ENCODE peak calls at places on chromosomes 12 and 14, in ten cellular contexts. One of them, this sample, is unnamed.

GRCh38 chr12:4030938-4031702 is 157.9 kb upstream of the PARP11 start:
- DNase-seq in WTC11: peak; percentile 91
- DNase-seq in progenitor cell of endocrine pancreas: peak; percentile 97
- DNase-seq in stimulated activated CD4-positive, alpha-beta T cell treated with anti-CD3 and anti-CD28 coated beads, Interleukin-2, amount 100 ng/mL, for 24 hours: peak; percentile 82
- DNase-seq in kidney tubule cell: peak; percentile 98
- DNase-seq in M059J: peak; percentile 95
- DNase-seq in choroid plexus epithelial cell: peak; percentile 99
- DNase-seq in 8988T: peak; percentile 92
- DNase-seq in NCI-H460: peak; percentile 77
- DNase-seq in spleen: peak; percentile 92
- DNase-seq in this sample: peak; percentile 99

GRCh38 chr14:23361320-23361719 is 3.7 kb downstream of the EFS start:
- DNase-seq in WTC11: no peak
- DNase-seq in progenitor cell of endocrine pancreas: no peak
- DNase-seq in stimulated activated CD4-positive, alpha-beta T cell treated with anti-CD3 and anti-CD28 coated beads, Interleukin-2, amount 100 ng/mL, for 24 hours: no peak
- DNase-seq in kidney tubule cell: peak; percentile 39
- DNase-seq in M059J: peak; percentile 30
- DNase-seq in choroid plexus epithelial cell: peak; percentile 42
- DNase-seq in 8988T: no peak
- DNase-seq in NCI-H460: no peak
- DNase-seq in spleen: no peak
- DNase-seq in this sample: peak; percentile 37

GRCh38 chr12:108508243-108508642 is 6.8 kb upstream of the FICD start:
- DNase-seq in WTC11: no peak
- DNase-seq in progenitor cell of endocrine pancreas: no peak
- DNase-seq in stimulated activated CD4-positive, alpha-beta T cell treated with anti-CD3 and anti-CD28 coated beads, Interleukin-2, amount 100 ng/mL, for 24 hours: no peak
- DNase-seq in kidney tubule cell: peak; percentile 91
- DNase-seq in M059J: peak; percentile 75
- DNase-seq in choroid plexus epithelial cell: no peak
- DNase-seq in 8988T: no peak
- DNase-seq in NCI-H460: no peak
- DNase-seq in spleen: no peak
- DNase-seq in this sample: peak; percentile 21

GRCh38 chr12:119780786-119781434 is 96.2 kb downstream of the CIT start:
- DNase-seq in WTC11: peak; percentile 37
- DNase-seq in progenitor cell of endocrine pancreas: peak; percentile 19
- DNase-seq in stimulated activated CD4-positive, alpha-beta T cell treated with anti-CD3 and anti-CD28 coated beads, Interleukin-2, amount 100 ng/mL, for 24 hours: peak; percentile 8
- DNase-seq in kidney tubule cell: peak; percentile 78
- DNase-seq in M059J: peak; percentile 41
- DNase-seq in choroid plexus epithelial cell: peak; percentile 69
- DNase-seq in 8988T: no peak
- DNase-seq in NCI-H460: peak; percentile 44
- DNase-seq in spleen: no peak
- DNase-seq in this sample: peak; percentile 61

GRCh38 chr12:1864456-1864855 is 44.1 kb downstream of the LRTM2 start:
- DNase-seq in WTC11: no peak
- DNase-seq in progenitor cell of endocrine pancreas: no peak
- DNase-seq in stimulated activated CD4-positive, alpha-beta T cell treated with anti-CD3 and anti-CD28 coated beads, Interleukin-2, amount 100 ng/mL, for 24 hours: no peak
- DNase-seq in kidney tubule cell: no peak
- DNase-seq in M059J: no peak
- DNase-seq in choroid plexus epithelial cell: no peak
- DNase-seq in 8988T: no peak
- DNase-seq in NCI-H460: no peak
- DNase-seq in spleen: no peak
- DNase-seq in this sample: no peak

GRCh38 chr12:111126331-111126730 is 206.0 kb upstream of the MYL2 start:
- DNase-seq in WTC11: no peak
- DNase-seq in progenitor cell of endocrine pancreas: no peak
- DNase-seq in stimulated activated CD4-positive, alpha-beta T cell treated with anti-CD3 and anti-CD28 coated beads, Interleukin-2, amount 100 ng/mL, for 24 hours: no peak
- DNase-seq in kidney tubule cell: no peak
- DNase-seq in M059J: no peak
- DNase-seq in choroid plexus epithelial cell: no peak
- DNase-seq in 8988T: no peak
- DNase-seq in NCI-H460: no peak
- DNase-seq in spleen: no peak
- DNase-seq in this sample: no peak

GRCh38 chr14:29896354-29896768 is 31.3 kb downstream of the PRKD1 start:
- DNase-seq in WTC11: no peak
- DNase-seq in progenitor cell of endocrine pancreas: no peak
- DNase-seq in stimulated activated CD4-positive, alpha-beta T cell treated with anti-CD3 and anti-CD28 coated beads, Interleukin-2, amount 100 ng/mL, for 24 hours: no peak
- DNase-seq in kidney tubule cell: no peak
- DNase-seq in M059J: no peak
- DNase-seq in choroid plexus epithelial cell: no peak
- DNase-seq in 8988T: no peak
- DNase-seq in NCI-H460: no peak
- DNase-seq in spleen: no peak
- DNase-seq in this sample: no peak

GRCh38 chr12:38850463-38850862 is 54.9 kb downstream of the CPNE8 start:
- DNase-seq in WTC11: no peak
- DNase-seq in progenitor cell of endocrine pancreas: no peak
- DNase-seq in stimulated activated CD4-positive, alpha-beta T cell treated with anti-CD3 and anti-CD28 coated beads, Interleukin-2, amount 100 ng/mL, for 24 hours: no peak
- DNase-seq in kidney tubule cell: peak; percentile 32
- DNase-seq in M059J: peak; percentile 3
- DNase-seq in choroid plexus epithelial cell: peak; percentile 43
- DNase-seq in 8988T: no peak
- DNase-seq in NCI-H460: no peak
- DNase-seq in spleen: no peak
- DNase-seq in this sample: no peak

GRCh38 chr14:24300326-24300980 is 803 bp downstream of the NOP9 start:
- DNase-seq in WTC11: no peak
- DNase-seq in progenitor cell of endocrine pancreas: no peak
- DNase-seq in stimulated activated CD4-positive, alpha-beta T cell treated with anti-CD3 and anti-CD28 coated beads, Interleukin-2, amount 100 ng/mL, for 24 hours: no peak
- DNase-seq in kidney tubule cell: no peak
- DNase-seq in M059J: no peak
- DNase-seq in choroid plexus epithelial cell: no peak
- DNase-seq in 8988T: no peak
- DNase-seq in NCI-H460: no peak
- DNase-seq in spleen: no peak
- DNase-seq in this sample: no peak

GRCh38 chr14:103684471-103684870 is 30.8 kb downstream of the XRCC3 start:
- DNase-seq in WTC11: no peak
- DNase-seq in progenitor cell of endocrine pancreas: no peak
- DNase-seq in stimulated activated CD4-positive, alpha-beta T cell treated with anti-CD3 and anti-CD28 coated beads, Interleukin-2, amount 100 ng/mL, for 24 hours: no peak
- DNase-seq in kidney tubule cell: no peak
- DNase-seq in M059J: no peak
- DNase-seq in choroid plexus epithelial cell: no peak
- DNase-seq in 8988T: no peak
- DNase-seq in NCI-H460: no peak
- DNase-seq in spleen: no peak
- DNase-seq in this sample: no peak

GRCh38 chr12:101850199-101850598 is 19.4 kb upstream of the GNPTAB start:
- DNase-seq in WTC11: no peak
- DNase-seq in progenitor cell of endocrine pancreas: no peak
- DNase-seq in stimulated activated CD4-positive, alpha-beta T cell treated with anti-CD3 and anti-CD28 coated beads, Interleukin-2, amount 100 ng/mL, for 24 hours: no peak
- DNase-seq in kidney tubule cell: no peak
- DNase-seq in M059J: no peak
- DNase-seq in choroid plexus epithelial cell: no peak
- DNase-seq in 8988T: no peak
- DNase-seq in NCI-H460: no peak
- DNase-seq in spleen: no peak
- DNase-seq in this sample: no peak

GRCh38 chr14:66288511-66288910 is 197.7 kb upstream of the CCDC196 start:
- DNase-seq in WTC11: no peak
- DNase-seq in progenitor cell of endocrine pancreas: no peak
- DNase-seq in stimulated activated CD4-positive, alpha-beta T cell treated with anti-CD3 and anti-CD28 coated beads, Interleukin-2, amount 100 ng/mL, for 24 hours: no peak
- DNase-seq in kidney tubule cell: peak; percentile 83
- DNase-seq in M059J: no peak
- DNase-seq in choroid plexus epithelial cell: no peak
- DNase-seq in 8988T: no peak
- DNase-seq in NCI-H460: no peak
- DNase-seq in spleen: no peak
- DNase-seq in this sample: peak; percentile 39

GRCh38 chr14:28755198-28755794 is 11.3 kb upstream of the FOXG1 start:
- DNase-seq in WTC11: no peak
- DNase-seq in progenitor cell of endocrine pancreas: no peak
- DNase-seq in stimulated activated CD4-positive, alpha-beta T cell treated with anti-CD3 and anti-CD28 coated beads, Interleukin-2, amount 100 ng/mL, for 24 hours: no peak
- DNase-seq in kidney tubule cell: no peak
- DNase-seq in M059J: peak; percentile 59
- DNase-seq in choroid plexus epithelial cell: no peak
- DNase-seq in 8988T: no peak
- DNase-seq in NCI-H460: no peak
- DNase-seq in spleen: no peak
- DNase-seq in this sample: no peak

GRCh38 chr12:62588916-62589315 is 122.3 kb downstream of the MON2 start:
- DNase-seq in WTC11: no peak
- DNase-seq in progenitor cell of endocrine pancreas: no peak
- DNase-seq in stimulated activated CD4-positive, alpha-beta T cell treated with anti-CD3 and anti-CD28 coated beads, Interleukin-2, amount 100 ng/mL, for 24 hours: no peak
- DNase-seq in kidney tubule cell: no peak
- DNase-seq in M059J: no peak
- DNase-seq in choroid plexus epithelial cell: peak; percentile 45
- DNase-seq in 8988T: no peak
- DNase-seq in NCI-H460: no peak
- DNase-seq in spleen: no peak
- DNase-seq in this sample: no peak

GRCh38 chr14:90632868-90633267 is 183.4 kb downstream of the TTC7B start:
- DNase-seq in WTC11: no peak
- DNase-seq in progenitor cell of endocrine pancreas: no peak
- DNase-seq in stimulated activated CD4-positive, alpha-beta T cell treated with anti-CD3 and anti-CD28 coated beads, Interleukin-2, amount 100 ng/mL, for 24 hours: no peak
- DNase-seq in kidney tubule cell: no peak
- DNase-seq in M059J: no peak
- DNase-seq in choroid plexus epithelial cell: no peak
- DNase-seq in 8988T: no peak
- DNase-seq in NCI-H460: no peak
- DNase-seq in spleen: no peak
- DNase-seq in this sample: no peak

GRCh38 chr12:100279159-100279558 is 12.2 kb downstream of the SCYL2 start:
- DNase-seq in WTC11: peak; percentile 23
- DNase-seq in progenitor cell of endocrine pancreas: no peak
- DNase-seq in stimulated activated CD4-positive, alpha-beta T cell treated with anti-CD3 and anti-CD28 coated beads, Interleukin-2, amount 100 ng/mL, for 24 hours: no peak
- DNase-seq in kidney tubule cell: no peak
- DNase-seq in M059J: no peak
- DNase-seq in choroid plexus epithelial cell: no peak
- DNase-seq in 8988T: no peak
- DNase-seq in NCI-H460: no peak
- DNase-seq in spleen: no peak
- DNase-seq in this sample: no peak

GRCh38 chr14:47189911-47190503 is 485.4 kb downstream of the MDGA2 start:
- DNase-seq in WTC11: no peak
- DNase-seq in progenitor cell of endocrine pancreas: no peak
- DNase-seq in stimulated activated CD4-positive, alpha-beta T cell treated with anti-CD3 and anti-CD28 coated beads, Interleukin-2, amount 100 ng/mL, for 24 hours: no peak
- DNase-seq in kidney tubule cell: no peak
- DNase-seq in M059J: no peak
- DNase-seq in choroid plexus epithelial cell: no peak
- DNase-seq in 8988T: no peak
- DNase-seq in NCI-H460: no peak
- DNase-seq in spleen: no peak
- DNase-seq in this sample: no peak

GRCh38 chr12:8886515-8887284 is 27.6 kb upstream of the PHC1 start:
- DNase-seq in WTC11: no peak
- DNase-seq in progenitor cell of endocrine pancreas: no peak
- DNase-seq in stimulated activated CD4-positive, alpha-beta T cell treated with anti-CD3 and anti-CD28 coated beads, Interleukin-2, amount 100 ng/mL, for 24 hours: no peak
- DNase-seq in kidney tubule cell: no peak
- DNase-seq in M059J: no peak
- DNase-seq in choroid plexus epithelial cell: no peak
- DNase-seq in 8988T: no peak
- DNase-seq in NCI-H460: no peak
- DNase-seq in spleen: no peak
- DNase-seq in this sample: no peak

GRCh38 chr14:24695265-24696241 is 61.6 kb upstream of the GZMB start:
- DNase-seq in WTC11: no peak
- DNase-seq in progenitor cell of endocrine pancreas: no peak
- DNase-seq in stimulated activated CD4-positive, alpha-beta T cell treated with anti-CD3 and anti-CD28 coated beads, Interleukin-2, amount 100 ng/mL, for 24 hours: no peak
- DNase-seq in kidney tubule cell: no peak
- DNase-seq in M059J: no peak
- DNase-seq in choroid plexus epithelial cell: no peak
- DNase-seq in 8988T: no peak
- DNase-seq in NCI-H460: no peak
- DNase-seq in spleen: no peak
- DNase-seq in this sample: no peak

GRCh38 chr12:57138526-57139272 is 8.7 kb downstream of the LRP1-AS start:
- DNase-seq in WTC11: no peak
- DNase-seq in progenitor cell of endocrine pancreas: no peak
- DNase-seq in stimulated activated CD4-positive, alpha-beta T cell treated with anti-CD3 and anti-CD28 coated beads, Interleukin-2, amount 100 ng/mL, for 24 hours: no peak
- DNase-seq in kidney tubule cell: no peak
- DNase-seq in M059J: no peak
- DNase-seq in choroid plexus epithelial cell: no peak
- DNase-seq in 8988T: peak; percentile 3
- DNase-seq in NCI-H460: no peak
- DNase-seq in spleen: no peak
- DNase-seq in this sample: no peak